ENCODE peak calls at places on chromosomes 12 and 14, in five cellular contexts. P is adrenal gland, A is A549, W is Caco-2, J is Panc1. O is an unnamed sample.

GRCh38 chr12:120820885-120821510 is 83.2 kb downstream of the SPPL3 start:
- DNase-seq in P (no peak), A (no peak), W (no peak), J (no peak), O (no peak)

GRCh38 chr12:9751204-9752144 is 9.2 kb downstream of the CD69 start:
- DNase-seq in P (no peak), A (peak; percentile 36), W (no peak), J (no peak), O (no peak)

GRCh38 chr12:11615481-11615880 is 34.0 kb upstream of the ETV6 start:
- DNase-seq in P (no peak), A (no peak), W (no peak), J (no peak), O (no peak)

GRCh38 chr12:2195085-2195484 is 142.3 kb downstream of the CACNA1C start:
- DNase-seq in P (no peak), A (no peak), W (no peak), J (no peak), O (peak; percentile 24)

GRCh38 chr12:2179953-2180736 is 127.4 kb downstream of the CACNA1C start:
- DNase-seq in P (peak; percentile 83), A (peak; percentile 31), W (no peak), J (no peak), O (peak; percentile 94)

GRCh38 chr12:21813751-21814150 is 39.2 kb upstream of the KCNJ8 start:
- DNase-seq in P (no peak), A (no peak), W (no peak), J (no peak), O (no peak)

GRCh38 chr12:122753213-122753571 is 568 bp downstream of the DENR start:
- DNase-seq in P (no peak), A (no peak), W (no peak), J (no peak), O (no peak)

GRCh38 chr14:92846162-92846897 is 52.2 kb downstream of the GOLGA5 start:
- DNase-seq in P (peak; percentile 29), A (no peak), W (no peak), J (no peak), O (no peak)

GRCh38 chr12:30985814-30986452 is 59.4 kb downstream of the TSPAN11 start:
- DNase-seq in P (peak; percentile 52), A (peak; percentile 73), W (peak; percentile 68), J (peak; percentile 30), O (no peak)

GRCh38 chr12:108306014-108306501 is 33.1 kb downstream of the CMKLR1 start:
- DNase-seq in P (peak; percentile 37), A (no peak), W (no peak), J (no peak), O (no peak)

GRCh38 chr12:2960432-2960956 is 1.3 kb downstream of the TEAD4 start:
- DNase-seq in P (no peak), A (peak; percentile 40), W (no peak), J (no peak), O (no peak)

GRCh38 chr14:85074955-85075354 is 455.0 kb upstream of the FLRT2 start:
- DNase-seq in P (no peak), A (no peak), W (no peak), J (no peak), O (no peak)

GRCh38 chr12:91007531-91008290 is 2.9 kb upstream of the EPYC start:
- DNase-seq in P (no peak), A (no peak), W (no peak), J (no peak), O (no peak)

GRCh38 chr12:25767613-25768012 is 190.9 kb upstream of the RASSF8 start:
- DNase-seq in P (no peak), A (no peak), W (no peak), J (no peak), O (no peak)

GRCh38 chr12:116246490-116247179 is 30.9 kb downstream of the MED13L start:
- DNase-seq in P (no peak), A (no peak), W (no peak), J (no peak), O (no peak)

GRCh38 chr14:99891266-99891665 is 98.1 kb downstream of the EML1 start:
- DNase-seq in P (no peak), A (no peak), W (no peak), J (no peak), O (no peak)

GRCh38 chr12:132474237-132474741 is 15.7 kb upstream of the FBRSL1 start:
- DNase-seq in P (no peak), A (no peak), W (no peak), J (no peak), O (no peak)

GRCh38 chr14:83433618-83434017 is 1900.0 kb upstream of the SEL1L start:
- DNase-seq in P (no peak), A (no peak), W (no peak), J (no peak), O (no peak)

GRCh38 chr12:26857465-26858176 is 24.6 kb upstream of the ITPR2 start:
- DNase-seq in P (no peak), A (no peak), W (no peak), J (no peak), O (no peak)

GRCh38 chr14:42172304-42172703 is 565.6 kb downstream of the LRFN5 start:
- DNase-seq in P (no peak), A (no peak), W (no peak), J (no peak), O (no peak)

GRCh38 chr12:52946334-52946733 is 2.6 kb upstream of the KRT18 start:
- DNase-seq in P (no peak), A (no peak), W (no peak), J (no peak), O (no peak)

GRCh38 chr14:88013750-88014349 is 8.9 kb downstream of the GPR65 start:
- DNase-seq in P (peak; percentile 81), A (peak; percentile 63), W (peak; percentile 74), J (peak; percentile 48), O (peak; percentile 78)

GRCh38 chr12:52415870-52416750 is 10.0 kb upstream of the KRT82 start:
- DNase-seq in P (peak; percentile 65), A (no peak), W (no peak), J (no peak), O (peak; percentile 90)

GRCh38 chr12:46473634-46474201 is 101.1 kb upstream of the SLC38A2 start:
- DNase-seq in P (peak; percentile 68), A (peak; percentile 86), W (peak; percentile 84), J (no peak), O (peak; percentile 81)

GRCh38 chr12:92585106-92585775 is 117.5 kb upstream of the PLEKHG7 start:
- DNase-seq in P (no peak), A (no peak), W (no peak), J (no peak), O (no peak)

GRCh38 chr12:85835810-85836715 is at the start of gene RASSF9:
- DNase-seq in P (peak; percentile 56), A (no peak), W (peak; percentile 69), J (no peak), O (peak; percentile 90)

GRCh38 chr14:85534435-85534834 is 4.5 kb downstream of the FLRT2 start:
- DNase-seq in P (no peak), A (no peak), W (no peak), J (no peak), O (no peak)

GRCh38 chr12:879641-880040 is 69.9 kb downstream of the RAD52 start:
- DNase-seq in P (no peak), A (no peak), W (no peak), J (no peak), O (no peak)

GRCh38 chr12:88925370-88925915 is 345.2 kb upstream of the KITLG start:
- DNase-seq in P (no peak), A (no peak), W (no peak), J (no peak), O (no peak)

GRCh38 chr14:50816419-50817047 is 14.4 kb downstream of the NIN start:
- DNase-seq in P (peak; percentile 52), A (no peak), W (no peak), J (no peak), O (no peak)

GRCh38 chr12:42705863-42706262 is 116.3 kb upstream of the PRICKLE1 start:
- DNase-seq in P (peak; percentile 64), A (no peak), W (no peak), J (no peak), O (peak; percentile 93)

GRCh38 chr14:100900837-100901390 is 2.6 kb downstream of the RTL1 start:
- DNase-seq in P (peak; percentile 84), A (peak; percentile 35), W (peak; percentile 61), J (no peak), O (peak; percentile 66)

DNA sequence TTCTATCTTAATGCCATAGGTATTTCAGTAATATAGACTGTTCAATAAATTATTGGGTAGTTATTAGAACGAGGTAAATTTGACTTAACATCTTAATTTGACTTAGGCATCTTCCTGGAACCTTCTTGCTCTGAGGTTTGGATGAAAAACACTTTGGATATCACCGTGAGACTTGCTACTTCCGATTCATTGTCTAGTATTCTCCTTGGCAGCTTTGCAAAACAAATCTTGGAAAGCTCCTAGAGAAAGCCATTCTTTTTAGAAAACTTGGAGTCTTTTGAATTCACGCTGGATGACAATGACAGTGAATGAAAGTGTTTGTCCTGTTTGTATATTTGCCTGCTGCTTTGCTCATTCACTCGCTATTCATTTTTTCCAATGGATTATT is 222.1 kb upstream of the HMGA2 start:
- DNase-seq in P (no peak), A (no peak), W (no peak), J (no peak), O (no peak)
- H3K4me3 ChIP-seq in P (no peak overlapping the region), A (peak overlapping the region; percentile 39), W (no peak overlapping the region), J (peak overlapping the region; percentile 39), O (no peak overlapping the region)

GRCh38 chr12:104279164-104279563 is 24.4 kb upstream of the EID3 start:
- DNase-seq in P (no peak), A (no peak), W (no peak), J (no peak), O (no peak)

GRCh38 chr12:104274811-104275210 is 28.7 kb upstream of the EID3 start:
- DNase-seq in P (no peak), A (no peak), W (no peak), J (no peak), O (no peak)

GRCh38 chr12:104275689-104276088 is 27.9 kb upstream of the EID3 start:
- DNase-seq in P (no peak), A (no peak), W (no peak), J (no peak), O (no peak)

GRCh38 chr12:104273503-104273902 is 30.0 kb upstream of the EID3 start:
- DNase-seq in P (no peak), A (no peak), W (no peak), J (no peak), O (no peak)

GRCh38 chr12:104276192-104277131 is 27.1 kb upstream of the EID3 start:
- DNase-seq in P (no peak), A (no peak), W (no peak), J (no peak), O (no peak)
- H3K4me3 ChIP-seq in P (no peak overlapping the region), A (peak overlapping the region; percentile 25), W (no peak overlapping the region), J (peak overlapping the region; percentile 33), O (peak overlapping the region; percentile 20)

DNA sequence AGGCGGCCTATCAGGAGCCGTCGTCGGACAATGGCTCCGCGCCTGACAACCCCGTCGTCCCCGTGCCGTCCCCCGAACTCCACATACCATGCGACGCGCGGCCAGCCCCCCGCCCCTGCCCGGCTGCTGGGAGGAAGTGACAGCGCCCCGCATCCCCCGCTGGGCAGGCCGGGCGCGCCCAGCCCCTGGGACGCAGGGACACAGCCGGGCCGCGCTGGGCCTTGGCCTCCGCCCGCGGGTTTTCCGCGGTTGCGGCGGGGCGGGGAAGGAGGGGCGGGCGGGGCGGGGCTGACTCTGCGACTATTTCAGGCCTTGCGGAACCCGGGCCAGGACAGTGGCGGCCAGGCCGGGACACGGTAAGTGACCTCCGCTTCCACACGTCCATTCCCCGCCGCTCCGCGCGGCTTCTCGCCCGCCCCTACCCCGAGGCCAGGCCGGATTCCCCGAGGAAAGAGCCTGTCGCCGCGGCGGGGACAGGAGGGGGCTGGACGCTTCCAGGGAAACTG is at the start of gene TNFAIP2:
- DNase-seq in P (peak; percentile 56), A (no peak), W (no peak), J (no peak), O (peak; percentile 84)
- H3K4me3 ChIP-seq in P (peak within 1 kb of the TSS; percentile 63), A (peak within 1 kb of the TSS; percentile 83), W (no peak within 1 kb of the TSS), J (peak within 1 kb of the TSS; percentile 65), O (peak within 1 kb of the TSS; percentile 61)

GRCh38 chr14:38618514-38618913 is 362.6 kb upstream of the CLEC14A start:
- DNase-seq in P (no peak), A (no peak), W (no peak), J (no peak), O (no peak)
- H3K4me3 ChIP-seq in P (no peak overlapping the region), A (no peak overlapping the region), W (no peak overlapping the region), J (no peak overlapping the region), O (no peak overlapping the region)

O was measured in sigmoid colon.